ENCODE peak calls at places on chromosomes 12 and 14, in ten cellular contexts. Q is pancreas; T is HCT116; G is sigmoid colon; E is CD8-positive, alpha-beta T cell; F is left ventricle myocardium inferior; H is transverse colon; I is right lobe of liver; J is CD8-positive, alpha-beta memory T cell; A is adrenal gland. D is an unnamed sample.

GRCh38 chr12:57883057-57883456 is 36.5 kb upstream of the CTDSP2 start:
- DNase-seq in A (no peak), Q (no peak), H (no peak), G (no peak), J (no peak), F (no peak), T (no peak), I (no peak), E (no peak), D (no peak)

GRCh38 chr12:71282925-71283324 is 125.1 kb upstream of the TSPAN8 start:
- DNase-seq in F (no peak), G (no peak), I (no peak), A (no peak), H (no peak), E (no peak), J (no peak), Q (no peak), T (no peak), D (no peak)

GRCh38 chr12:52059582-52060497 is 8.6 kb downstream of the NR4A1 start:
- DNase-seq in T (peak; percentile 63), J (no peak), A (peak; percentile 31), Q (no peak), H (peak; percentile 35), F (no peak), E (no peak), G (peak; percentile 91), I (no peak), D (no peak)

GRCh38 chr12:105562727-105563072 is 232.2 kb downstream of the C12orf75 start:
- DNase-seq in F (no peak), E (no peak), Q (no peak), I (no peak), T (no peak), H (peak; percentile 16), A (no peak), G (no peak), J (no peak), D (no peak)

GRCh38 chr14:79298373-79298772 is 912.9 kb downstream of the DIO2 start:
- DNase-seq in T (no peak), E (no peak), A (no peak), Q (no peak), F (no peak), J (no peak), H (no peak), I (no peak), G (no peak), D (no peak)

GRCh38 chr12:124392991-124393790 is 98.3 kb downstream of the RFLNA start:
- DNase-seq in J (no peak), I (peak; percentile 95), F (peak; percentile 94), H (peak; percentile 87), T (no peak), G (peak; percentile 96), Q (peak; percentile 97), A (peak; percentile 95), E (no peak), D (peak; percentile 76)

GRCh38 chr14:95498622-95499353 is 17.7 kb downstream of the SYNE3 start:
- DNase-seq in E (no peak), T (no peak), I (peak; percentile 85), Q (no peak), F (no peak), H (no peak), G (no peak), J (no peak), A (peak; percentile 79), D (no peak)

GRCh38 chr12:56029666-56030293 is 8.9 kb downstream of the IKZF4 start:
- DNase-seq in I (peak; percentile 64), A (peak; percentile 70), E (no peak), G (no peak), H (peak; percentile 47), F (no peak), T (no peak), J (no peak), Q (no peak), D (no peak)

GRCh38 chr12:64551676-64552075 is 58.6 kb upstream of the RASSF3 start:
- DNase-seq in T (no peak), H (no peak), F (no peak), E (no peak), I (no peak), Q (no peak), A (no peak), G (peak; percentile 47), J (no peak), D (no peak)

GRCh38 chr12:127459166-127459565 is 807.8 kb upstream of the TMEM132C start:
- DNase-seq in G (no peak), F (no peak), I (no peak), Q (no peak), J (no peak), E (no peak), A (no peak), H (no peak), T (no peak), D (no peak)

GRCh38 chr12:121428883-121429282 is 29.0 kb downstream of the RNF34 start:
- DNase-seq in E (no peak), J (no peak), I (no peak), H (no peak), Q (no peak), G (no peak), F (no peak), T (no peak), A (no peak), D (no peak)

GRCh38 chr12:121427556-121428055 is 27.7 kb downstream of the RNF34 start:
- DNase-seq in I (no peak), A (no peak), E (no peak), G (no peak), J (no peak), Q (no peak), H (no peak), T (no peak), F (no peak), D (no peak)

GRCh38 chr12:121423682-121424631 is 24.0 kb downstream of the RNF34 start:
- DNase-seq in Q (no peak), A (peak; percentile 24), E (no peak), G (peak; percentile 81), H (no peak), F (peak; percentile 58), I (no peak), J (no peak), T (no peak), D (no peak)

GRCh38 chr12:121423253-121423652 is 23.3 kb downstream of the RNF34 start:
- DNase-seq in G (no peak), E (no peak), J (no peak), T (no peak), F (no peak), Q (no peak), H (no peak), A (no peak), I (no peak), D (no peak)

GRCh38 chr12:121424632-121424992 is 24.7 kb downstream of the RNF34 start:
- DNase-seq in A (no peak), I (no peak), H (no peak), J (no peak), F (no peak), E (no peak), Q (no peak), G (no peak), T (no peak), D (no peak)
- H3K4me3 ChIP-seq in A (no peak overlapping the region), I (no peak overlapping the region), H (no peak overlapping the region), J (no peak overlapping the region), F (no peak overlapping the region), E (no peak overlapping the region), Q (no peak overlapping the region), G (no peak overlapping the region), T (no peak overlapping the region), D (no peak overlapping the region)

GRCh38 chr14:20184181-20184580 is 6.5 kb upstream of the OR11G2 start:
- DNase-seq in T (no peak), F (no peak), H (no peak), G (no peak), J (no peak), I (no peak), Q (no peak), A (no peak), E (no peak), D (no peak)

GRCh38 chr14:20176330-20176729 is 14.4 kb upstream of the OR11G2 start:
- DNase-seq in F (no peak), H (no peak), Q (no peak), A (no peak), T (no peak), I (no peak), J (no peak), E (no peak), G (no peak), D (no peak)

GRCh38 chr14:20177433-20177974 is 13.2 kb upstream of the OR11G2 start:
- DNase-seq in A (no peak), F (no peak), G (no peak), J (no peak), T (no peak), E (no peak), Q (no peak), I (no peak), H (no peak), D (no peak)

GRCh38 chr14:20179218-20179617 is 11.5 kb upstream of the OR11G2 start:
- DNase-seq in H (peak; percentile 8), T (no peak), A (peak; percentile 44), J (no peak), G (no peak), E (no peak), I (no peak), Q (no peak), F (peak; percentile 13), D (no peak)

GRCh38 chr14:20179880-20180279 is 10.8 kb upstream of the OR11G2 start:
- DNase-seq in H (no peak), Q (no peak), T (no peak), I (no peak), J (no peak), E (no peak), G (no peak), A (no peak), F (no peak), D (no peak)
- H3K9me3 ChIP-seq in H (no peaks in the 10 kb centered on the region), Q (no peaks in the 10 kb centered on the region), T (no peaks in the 10 kb centered on the region), I (no peaks in the 10 kb centered on the region), J (no peaks in the 10 kb centered on the region), E (no peaks in the 10 kb centered on the region), G (no peaks in the 10 kb centered on the region), A (no peaks in the 10 kb centered on the region), F (no peaks in the 10 kb centered on the region), D (no peaks in the 10 kb centered on the region)

DNA sequence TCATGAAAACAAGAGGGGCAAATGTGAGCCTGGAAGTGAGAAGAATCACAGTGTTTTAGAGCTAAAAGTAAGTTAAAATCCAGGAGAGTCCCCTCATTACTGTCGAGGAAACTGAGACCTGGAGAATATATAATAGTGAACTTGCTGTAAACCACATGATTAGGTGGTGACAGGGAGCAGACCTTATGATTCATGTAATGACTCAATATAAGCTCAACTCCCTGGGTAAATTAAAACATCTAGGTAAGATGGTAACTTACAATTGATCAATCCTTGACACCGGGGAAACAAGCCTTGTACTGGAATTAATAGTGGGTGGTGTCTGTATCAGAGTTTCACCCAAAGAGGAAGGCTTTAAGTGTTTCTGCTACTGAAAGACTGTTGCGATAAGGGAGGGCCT is 269.3 kb downstream of the SNAPC1 start:
- DNase-seq in Q (no peak), T (no peak), A (no peak), I (no peak), J (no peak), H (no peak), F (no peak), G (no peak), E (no peak), D (no peak)
- H3K4me3 ChIP-seq in Q (no peak overlapping the region), T (no peak overlapping the region), A (no peak overlapping the region), I (no peak overlapping the region), J (no peak overlapping the region), H (no peak overlapping the region), F (no peak overlapping the region), G (no peak overlapping the region), E (no peak overlapping the region), D (no peak overlapping the region)

DNA sequence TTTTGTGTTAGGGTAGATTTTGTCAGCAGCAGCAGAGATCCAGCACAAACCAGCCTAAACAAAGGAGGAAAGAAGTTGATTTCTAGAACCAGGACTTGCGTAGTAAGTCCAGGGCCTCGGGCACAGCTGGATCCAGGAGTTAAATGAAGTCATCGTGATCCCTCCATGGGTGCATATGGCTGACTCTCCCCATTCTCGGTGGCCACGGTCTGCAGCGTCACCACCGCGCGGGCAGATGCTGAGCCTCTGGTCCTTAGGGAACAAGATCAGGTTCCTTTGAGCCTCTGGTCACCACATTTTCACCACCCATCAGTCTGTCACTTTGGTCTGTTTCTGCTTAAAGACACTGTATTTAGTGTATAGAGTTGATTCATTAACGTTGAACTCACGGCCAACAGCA is 14.8 kb upstream of the GALNT9 start:
- DNase-seq in T (no peak), E (no peak), H (no peak), A (no peak), I (no peak), F (no peak), G (no peak), Q (peak; percentile 17), J (no peak), D (no peak)
- H3K9me3 ChIP-seq in T (no peaks in the 10 kb centered on the region), E (no peaks in the 10 kb centered on the region), H (no peaks in the 10 kb centered on the region), A (no peaks in the 10 kb centered on the region), I (no peaks in the 10 kb centered on the region), F (no peaks in the 10 kb centered on the region), G (no peaks in the 10 kb centered on the region), Q (no peaks in the 10 kb centered on the region), J (no peaks in the 10 kb centered on the region), D (no peaks in the 10 kb centered on the region)